ENCODE peak calls at places on chromosomes 7 and 10, in nine cellular contexts. Y is Peyer's patch; K is right cardiac atrium; Q is astrocyte; W is GM23248; J is mammary epithelial cell; U is CD8-positive, alpha-beta memory T cell; P is upper lobe of right lung; S is uterus. R is an unnamed sample. For H3K4me1, the result is how much of the 10 kb centered on the place peaks cover.

GRCh38 chr10:102835007-102835482 is 2.2 kb downstream of the CYP17A1 start:
- DNase-seq in Y (peak), K (peak), Q (peak), W (peak), J (peak), U (peak), P (peak), S (peak), R (no peak)

GRCh38 chr10:69876931-69877330 is 75.2 kb downstream of the COL13A1 start:
- DNase-seq in Y (no peak), K (no peak), Q (no peak), W (no peak), J (no peak), U (no peak), P (no peak), S (no peak), R (no peak)

GRCh38 chr7:46844486-46844885 is 737.4 kb downstream of the TNS3 start:
- DNase-seq in Y (no peak), K (no peak), Q (peak), W (peak), J (peak), U (no peak), P (no peak), S (no peak), R (no peak)

GRCh38 chr7:26360606-26361005 is 68.9 kb downstream of the SNX10 start:
- DNase-seq in Y (no peak), K (no peak), Q (no peak), W (no peak), J (no peak), U (no peak), P (no peak), S (no peak), R (no peak)

GRCh38 chr10:51886438-51887068 is 187.2 kb upstream of the CSTF2T start:
- DNase-seq in Y (no peak), K (no peak), Q (peak), W (peak), J (no peak), U (no peak), P (no peak), S (no peak), R (no peak)

GRCh38 chr7:78226059-78226658 is 427.6 kb downstream of the PHTF2 start:
- DNase-seq in Y (no peak), K (peak), Q (no peak), W (peak), J (peak), U (no peak), P (peak), S (no peak), R (no peak)

GRCh38 chr7:116802144-116802747 is 60.1 kb upstream of the CAPZA2 start:
- DNase-seq in Y (no peak), K (no peak), Q (peak), W (peak), J (no peak), U (no peak), P (no peak), S (no peak), R (no peak)

GRCh38 chr10:34885901-34886300 is 70.8 kb upstream of the PARD3 start:
- DNase-seq in Y (no peak), K (no peak), Q (no peak), W (peak), J (no peak), U (no peak), P (no peak), S (no peak), R (no peak)

GRCh38 chr7:131252976-131253375 is 74.7 kb upstream of the MKLN1 start:
- DNase-seq in Y (no peak), K (no peak), Q (no peak), W (no peak), J (no peak), U (no peak), P (no peak), S (no peak), R (no peak)

GRCh38 chr10:7121154-7121797 is 289.6 kb downstream of the SFMBT2 start:
- DNase-seq in Y (peak), K (peak), Q (no peak), W (peak), J (peak), U (peak), P (peak), S (peak), R (no peak)

GRCh38 chr7:85102813-85103350 is 84.0 kb downstream of the SEMA3D start:
- DNase-seq in Y (no peak), K (no peak), Q (peak), W (peak), J (no peak), U (no peak), P (no peak), S (no peak), R (no peak)

GRCh38 chr10:12631787-12632562 is 282.6 kb downstream of the CAMK1D start:
- DNase-seq in Y (no peak), K (no peak), Q (no peak), W (no peak), J (no peak), U (no peak), P (no peak), S (no peak), R (no peak)

GRCh38 chr10:100043796-100044195 is 34.0 kb upstream of the DNMBP start:
- DNase-seq in Y (no peak), K (peak), Q (no peak), W (peak), J (peak), U (no peak), P (no peak), S (peak), R (no peak)
- H3K27ac ChIP-seq in Y (peak), K (peak), Q (peak), W (peak), J (peak), U (no peak), P (no peak), S (peak), R (no peak)

DNA sequence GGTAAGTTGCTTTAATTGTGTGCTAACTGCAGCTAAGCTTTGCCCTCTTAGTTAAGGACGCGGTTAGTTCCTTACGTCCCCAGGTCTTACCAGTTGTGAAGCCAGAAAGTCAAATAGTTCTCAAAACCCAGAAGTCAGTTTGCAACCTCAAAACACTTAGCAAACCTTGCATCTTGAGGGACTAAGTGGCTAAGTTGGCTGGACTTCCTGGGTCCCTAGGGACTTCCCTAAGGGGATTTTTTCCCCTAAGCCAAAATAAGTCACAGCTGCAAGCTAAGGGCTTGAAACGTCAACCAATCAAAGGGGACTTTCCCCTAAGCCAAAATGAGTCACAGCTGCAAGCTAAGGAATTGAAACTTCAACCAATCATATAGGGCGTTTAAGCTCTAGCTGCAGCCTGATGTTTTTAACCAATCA is 36.2 kb upstream of the HECW1 start:
- DNase-seq in Y (no peak), K (no peak), Q (no peak), W (peak), J (peak), U (no peak), P (no peak), S (no peak), R (no peak)
- H3K4me1 ChIP-seq in Y (under half), K (under half), Q (under half), W (under half), J (under half), U (under half), P (under half), S (under half), R (under half)

GRCh38 chr7:69596056-69596455 is 2.2 kb upstream of the AUTS2 start:
- DNase-seq in Y (no peak), K (no peak), Q (no peak), W (peak), J (no peak), U (no peak), P (no peak), S (no peak), R (no peak)
- H3K27ac ChIP-seq in Y (no peak), K (no peak), Q (no peak), W (no peak), J (no peak), U (no peak), P (no peak), S (peak), R (no peak)

GRCh38 chr7:30852744-30853288 is 58.8 kb upstream of the AQP1 start:
- DNase-seq in Y (no peak), K (no peak), Q (no peak), W (no peak), J (no peak), U (no peak), P (no peak), S (no peak), R (no peak)
- H3K4me1 ChIP-seq in Y (under half), K (under half), Q (under half), W (under half), J (under half), U (under half), P (under half), S (under half), R (half or more)

GRCh38 chr10:80486785-80487421 is 32.8 kb downstream of the TSPAN14 start:
- DNase-seq in Y (peak), K (no peak), Q (no peak), W (no peak), J (no peak), U (no peak), P (peak), S (no peak), R (no peak)
- H3K27ac ChIP-seq in Y (peak), K (no peak), Q (no peak), W (no peak), J (no peak), U (peak), P (peak), S (no peak), R (no peak)

GRCh38 chr7:14769261-14769660 is 133.3 kb downstream of the DGKB start:
- DNase-seq in Y (no peak), K (no peak), Q (no peak), W (no peak), J (no peak), U (no peak), P (no peak), S (no peak), R (no peak)

GRCh38 chr7:14762552-14762951 is 140.0 kb downstream of the DGKB start:
- DNase-seq in Y (no peak), K (no peak), Q (no peak), W (peak), J (no peak), U (no peak), P (no peak), S (no peak), R (no peak)

GRCh38 chr7:14766747-14767146 is 135.8 kb downstream of the DGKB start:
- DNase-seq in Y (no peak), K (no peak), Q (peak), W (peak), J (no peak), U (no peak), P (no peak), S (no peak), R (no peak)

GRCh38 chr7:14765731-14766130 is 136.8 kb downstream of the DGKB start:
- DNase-seq in Y (no peak), K (no peak), Q (no peak), W (peak), J (no peak), U (no peak), P (no peak), S (no peak), R (no peak)

DNA sequence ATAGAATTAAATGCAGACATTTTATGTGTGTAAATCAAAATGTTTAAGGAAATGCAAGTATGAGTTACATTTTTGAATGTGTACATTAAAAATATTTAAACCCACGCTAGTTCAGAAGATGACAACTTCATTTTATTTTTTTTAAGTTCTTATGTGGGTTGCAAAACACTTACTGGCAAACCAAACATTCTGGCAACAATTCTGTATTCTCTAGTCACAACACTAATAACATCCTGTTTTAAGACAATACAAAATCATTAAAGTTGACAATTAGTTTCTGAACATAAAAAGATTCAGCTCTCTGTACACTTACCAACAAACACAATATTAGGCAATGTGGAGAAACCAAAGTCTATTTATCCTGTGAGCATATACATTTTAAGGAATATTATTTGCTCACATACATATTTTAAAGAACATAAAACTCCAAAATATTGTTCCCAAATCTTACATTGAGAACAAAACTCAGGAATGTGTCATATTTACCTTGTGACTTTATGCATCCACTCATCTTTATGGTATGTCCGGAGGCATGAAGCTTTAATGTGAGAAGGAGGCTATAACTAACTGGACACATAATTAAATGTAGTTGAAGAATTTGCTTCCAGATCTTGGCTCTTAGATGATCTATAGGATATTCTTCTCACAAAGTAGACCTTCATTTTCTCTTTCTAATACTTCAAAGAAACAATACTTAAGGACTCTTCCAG is 134.7 kb downstream of the DGKB start:
- DNase-seq in Y (no peak), K (no peak), Q (no peak), W (peak), J (no peak), U (no peak), P (no peak), S (no peak), R (no peak)
- H3K4me1 ChIP-seq in Y (under half), K (under half), Q (under half), W (under half), J (under half), U (under half), P (under half), S (under half), R (under half)

GRCh38 chr10:97690138-97690537 is 3.1 kb upstream of the AVPI1 start:
- DNase-seq in Y (no peak), K (no peak), Q (no peak), W (peak), J (peak), U (no peak), P (no peak), S (no peak), R (no peak)
- H3K27ac ChIP-seq in Y (no peak), K (no peak), Q (peak), W (peak), J (peak), U (no peak), P (peak), S (no peak), R (no peak)

DNA sequence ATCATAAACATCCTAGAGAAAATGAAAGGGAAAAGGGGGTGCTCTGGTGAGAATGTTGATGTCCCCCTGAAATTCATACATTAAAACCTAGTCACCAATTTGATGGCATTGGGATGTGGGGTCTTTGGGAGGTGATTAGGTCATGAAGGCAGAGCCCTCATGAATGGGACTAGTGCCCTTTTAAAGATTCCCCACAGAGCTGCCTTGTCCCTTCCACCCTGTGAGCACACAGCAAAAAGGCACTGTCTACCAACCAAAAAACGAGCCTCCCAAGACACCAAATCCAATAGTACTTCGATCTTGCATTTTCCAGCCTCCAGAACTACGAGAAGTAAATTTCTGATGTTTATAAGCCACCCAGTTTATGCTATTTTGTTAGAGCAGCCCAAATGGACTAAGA is 47.6 kb downstream of the OSBPL3 start:
- DNase-seq in Y (no peak), K (no peak), Q (no peak), W (no peak), J (no peak), U (no peak), P (no peak), S (no peak), R (no peak)
- H3K4me1 ChIP-seq in Y (under half), K (under half), Q (under half), W (under half), J (under half), U (under half), P (under half), S (under half), R (under half)